ENCODE peak calls at places on chromosome 22, in eight cellular contexts. U, I, C, V, S, A, Y and N are unnamed samples.

GRCh38 chr22:42132457-42132856 is 1.8 kb upstream of the CYP2D6 start:
- DNase-seq in Y (no peak), C (no peak), U (no peak), V (no peak), A (no peak), S (no peak), I (no peak), N (no peak)

GRCh38 chr22:35568751-35569725 is 28.4 kb downstream of the RASD2 start:
- DNase-seq in V (no peak), S (peak; percentile 70), Y (no peak), U (no peak), C (no peak), I (peak; percentile 73), A (no peak), N (no peak)

GRCh38 chr22:19114984-19115552 is 7.1 kb downstream of the DGCR2 start:
- DNase-seq in Y (no peak), U (no peak), V (no peak), I (no peak), S (no peak), A (no peak), C (no peak), N (no peak)

GRCh38 chr22:35397095-35397904 is 2.6 kb upstream of the MCM5 start:
- DNase-seq in U (no peak), S (no peak), V (no peak), Y (no peak), A (no peak), I (no peak), C (no peak), N (no peak)

GRCh38 chr22:25930710-25931353 is 188.8 kb downstream of the MYO18B start:
- DNase-seq in U (no peak), A (no peak), Y (no peak), C (no peak), V (no peak), S (no peak), I (no peak), N (no peak)

GRCh38 chr22:32103648-32104326 is 55.3 kb downstream of the C22orf42 start:
- DNase-seq in I (peak; percentile 16), A (no peak), V (no peak), S (no peak), C (no peak), U (peak; percentile 18), Y (no peak), N (no peak)

GRCh38 chr22:19488884-19489843 is 9.4 kb downstream of the CDC45 start:
- DNase-seq in A (no peak), I (peak; percentile 54), S (no peak), C (no peak), V (no peak), U (no peak), Y (no peak), N (no peak)

GRCh38 chr22:32444068-32444467 is 20.2 kb downstream of the BPIFC start:
- DNase-seq in A (no peak), U (no peak), S (peak; percentile 25), I (no peak), V (no peak), C (no peak), Y (no peak), N (no peak)

GRCh38 chr22:36761553-36762240 is 14.2 kb downstream of the IFT27 start:
- DNase-seq in V (no peak), U (no peak), C (no peak), Y (no peak), A (no peak), I (no peak), S (no peak), N (no peak)

GRCh38 chr22:35064664-35065063 is 1.3 kb upstream of the ISX start:
- DNase-seq in U (no peak), V (no peak), Y (no peak), I (no peak), S (peak; percentile 75), C (no peak), A (no peak), N (no peak)

GRCh38 chr22:25402501-25403283 is 161.8 kb upstream of the GRK3 start:
- DNase-seq in U (no peak), Y (no peak), I (peak; percentile 44), S (peak; percentile 34), C (no peak), A (no peak), V (no peak), N (no peak)

GRCh38 chr22:22687638-22688500 is 43.5 kb downstream of the GGTLC2 start:
- DNase-seq in I (peak; percentile 71), A (no peak), C (no peak), Y (no peak), V (no peak), U (no peak), S (peak; percentile 9), N (no peak)

GRCh38 chr22:33854724-33855123 is 65.6 kb downstream of the LARGE1 start:
- DNase-seq in U (no peak), S (no peak), V (no peak), C (no peak), A (no peak), I (no peak), Y (no peak), N (no peak)